ENCODE peak calls at places on chromosomes 3 and 15, in ten cellular contexts. One of them, this sample, is unnamed.
A peak's percentile ranks its signal among the peaks of the same experiment; 100 is the strongest.

GRCh38 chr3:173993299-173993698 is 595.8 kb downstream of the NLGN1 start:
- DNase-seq in EL: peak; percentile 62
- DNase-seq in ecto neural progenitor cell: no peak
- DNase-seq in substantia nigra: no peak
- DNase-seq in right cardiac atrium: no peak
- DNase-seq in activated T-helper 1 cell treated with anti-CD3 and anti-CD28 coated beads, Interleukin-2, amount 50 U/mL, for 16 hours: no peak
- DNase-seq in left ventricle myocardium superior: no peak
- DNase-seq in natural killer cell: no peak
- DNase-seq in progenitor cell of endocrine pancreas: no peak
- DNase-seq in KBM-7: peak; percentile 16
- DNase-seq in this sample: no peak

GRCh38 chr15:75033809-75034208 is 10.4 kb downstream of the PPCDC start:
- DNase-seq in EL: no peak
- DNase-seq in ecto neural progenitor cell: no peak
- DNase-seq in substantia nigra: no peak
- DNase-seq in right cardiac atrium: no peak
- DNase-seq in activated T-helper 1 cell treated with anti-CD3 and anti-CD28 coated beads, Interleukin-2, amount 50 U/mL, for 16 hours: no peak
- DNase-seq in left ventricle myocardium superior: no peak
- DNase-seq in natural killer cell: no peak
- DNase-seq in progenitor cell of endocrine pancreas: no peak
- DNase-seq in KBM-7: no peak
- DNase-seq in this sample: no peak

GRCh38 chr15:101773496-101774100 is 29.7 kb upstream of the OR4F6 start:
- DNase-seq in EL: no peak
- DNase-seq in ecto neural progenitor cell: no peak
- DNase-seq in substantia nigra: no peak
- DNase-seq in right cardiac atrium: no peak
- DNase-seq in activated T-helper 1 cell treated with anti-CD3 and anti-CD28 coated beads, Interleukin-2, amount 50 U/mL, for 16 hours: no peak
- DNase-seq in left ventricle myocardium superior: no peak
- DNase-seq in natural killer cell: no peak
- DNase-seq in progenitor cell of endocrine pancreas: no peak
- DNase-seq in KBM-7: peak; percentile 12
- DNase-seq in this sample: no peak

GRCh38 chr3:23923786-23924185 is 6.9 kb downstream of the RPL15 start:
- DNase-seq in EL: peak; percentile 50
- DNase-seq in ecto neural progenitor cell: no peak
- DNase-seq in substantia nigra: no peak
- DNase-seq in right cardiac atrium: no peak
- DNase-seq in activated T-helper 1 cell treated with anti-CD3 and anti-CD28 coated beads, Interleukin-2, amount 50 U/mL, for 16 hours: no peak
- DNase-seq in left ventricle myocardium superior: no peak
- DNase-seq in natural killer cell: no peak
- DNase-seq in progenitor cell of endocrine pancreas: no peak
- DNase-seq in KBM-7: peak; percentile 65
- DNase-seq in this sample: no peak

GRCh38 chr3:109944836-109945235 is 607.5 kb upstream of the DPPA4 start:
- DNase-seq in EL: no peak
- DNase-seq in ecto neural progenitor cell: no peak
- DNase-seq in substantia nigra: no peak
- DNase-seq in right cardiac atrium: no peak
- DNase-seq in activated T-helper 1 cell treated with anti-CD3 and anti-CD28 coated beads, Interleukin-2, amount 50 U/mL, for 16 hours: no peak
- DNase-seq in left ventricle myocardium superior: no peak
- DNase-seq in natural killer cell: no peak
- DNase-seq in progenitor cell of endocrine pancreas: no peak
- DNase-seq in KBM-7: no peak
- DNase-seq in this sample: no peak

GRCh38 chr3:10792208-10792607 is 23.8 kb upstream of the SLC6A11 start:
- DNase-seq in EL: no peak
- DNase-seq in ecto neural progenitor cell: no peak
- DNase-seq in substantia nigra: no peak
- DNase-seq in right cardiac atrium: no peak
- DNase-seq in activated T-helper 1 cell treated with anti-CD3 and anti-CD28 coated beads, Interleukin-2, amount 50 U/mL, for 16 hours: no peak
- DNase-seq in left ventricle myocardium superior: no peak
- DNase-seq in natural killer cell: no peak
- DNase-seq in progenitor cell of endocrine pancreas: no peak
- DNase-seq in KBM-7: no peak
- DNase-seq in this sample: no peak

GRCh38 chr3:124663690-124664089 is 66.6 kb upstream of the UMPS start:
- DNase-seq in EL: peak; percentile 44
- DNase-seq in ecto neural progenitor cell: no peak
- DNase-seq in substantia nigra: no peak
- DNase-seq in right cardiac atrium: no peak
- DNase-seq in activated T-helper 1 cell treated with anti-CD3 and anti-CD28 coated beads, Interleukin-2, amount 50 U/mL, for 16 hours: no peak
- DNase-seq in left ventricle myocardium superior: no peak
- DNase-seq in natural killer cell: no peak
- DNase-seq in progenitor cell of endocrine pancreas: no peak
- DNase-seq in KBM-7: no peak
- DNase-seq in this sample: no peak

GRCh38 chr3:43369404-43370345 is 83.3 kb downstream of the SNRK start:
- DNase-seq in EL: no peak
- DNase-seq in ecto neural progenitor cell: no peak
- DNase-seq in substantia nigra: no peak
- DNase-seq in right cardiac atrium: no peak
- DNase-seq in activated T-helper 1 cell treated with anti-CD3 and anti-CD28 coated beads, Interleukin-2, amount 50 U/mL, for 16 hours: no peak
- DNase-seq in left ventricle myocardium superior: no peak
- DNase-seq in natural killer cell: no peak
- DNase-seq in progenitor cell of endocrine pancreas: no peak
- DNase-seq in KBM-7: peak; percentile 75
- DNase-seq in this sample: no peak

GRCh38 chr3:171328419-171329082 is 131.7 kb downstream of the TNIK start:
- DNase-seq in EL: peak; percentile 30
- DNase-seq in ecto neural progenitor cell: no peak
- DNase-seq in substantia nigra: no peak
- DNase-seq in right cardiac atrium: no peak
- DNase-seq in activated T-helper 1 cell treated with anti-CD3 and anti-CD28 coated beads, Interleukin-2, amount 50 U/mL, for 16 hours: peak; percentile 6
- DNase-seq in left ventricle myocardium superior: peak; percentile 33
- DNase-seq in natural killer cell: peak; percentile 31
- DNase-seq in progenitor cell of endocrine pancreas: no peak
- DNase-seq in KBM-7: peak; percentile 85
- DNase-seq in this sample: no peak

GRCh38 chr15:70604671-70605070 is 158.7 kb downstream of the UACA start:
- DNase-seq in EL: peak; percentile 56
- DNase-seq in ecto neural progenitor cell: no peak
- DNase-seq in substantia nigra: peak; percentile 49
- DNase-seq in right cardiac atrium: no peak
- DNase-seq in activated T-helper 1 cell treated with anti-CD3 and anti-CD28 coated beads, Interleukin-2, amount 50 U/mL, for 16 hours: no peak
- DNase-seq in left ventricle myocardium superior: no peak
- DNase-seq in natural killer cell: no peak
- DNase-seq in progenitor cell of endocrine pancreas: no peak
- DNase-seq in KBM-7: no peak
- DNase-seq in this sample: no peak

GRCh38 chr3:46668591-46668990 is 24.9 kb downstream of the ALS2CL start:
- DNase-seq in EL: no peak
- DNase-seq in ecto neural progenitor cell: no peak
- DNase-seq in substantia nigra: no peak
- DNase-seq in right cardiac atrium: no peak
- DNase-seq in activated T-helper 1 cell treated with anti-CD3 and anti-CD28 coated beads, Interleukin-2, amount 50 U/mL, for 16 hours: peak; percentile 2
- DNase-seq in left ventricle myocardium superior: peak; percentile 23
- DNase-seq in natural killer cell: no peak
- DNase-seq in progenitor cell of endocrine pancreas: no peak
- DNase-seq in KBM-7: no peak
- DNase-seq in this sample: no peak

GRCh38 chr3:46500631-46501377 is 3.0 kb downstream of the RTP3 start:
- DNase-seq in EL: peak; percentile 57
- DNase-seq in ecto neural progenitor cell: no peak
- DNase-seq in substantia nigra: no peak
- DNase-seq in right cardiac atrium: no peak
- DNase-seq in activated T-helper 1 cell treated with anti-CD3 and anti-CD28 coated beads, Interleukin-2, amount 50 U/mL, for 16 hours: no peak
- DNase-seq in left ventricle myocardium superior: no peak
- DNase-seq in natural killer cell: no peak
- DNase-seq in progenitor cell of endocrine pancreas: no peak
- DNase-seq in KBM-7: no peak
- DNase-seq in this sample: no peak

GRCh38 chr15:41603941-41604660 is 45.1 kb downstream of the TYRO3 start:
- DNase-seq in EL: peak; percentile 84
- DNase-seq in ecto neural progenitor cell: peak; percentile 74
- DNase-seq in substantia nigra: peak; percentile 67
- DNase-seq in right cardiac atrium: peak; percentile 68
- DNase-seq in activated T-helper 1 cell treated with anti-CD3 and anti-CD28 coated beads, Interleukin-2, amount 50 U/mL, for 16 hours: no peak
- DNase-seq in left ventricle myocardium superior: peak; percentile 67
- DNase-seq in natural killer cell: peak; percentile 30
- DNase-seq in progenitor cell of endocrine pancreas: peak; percentile 41
- DNase-seq in KBM-7: peak; percentile 75
- DNase-seq in this sample: peak; percentile 46

GRCh38 chr3:9901967-9902366 is 681 bp upstream of the IL17RE start:
- DNase-seq in EL: no peak
- DNase-seq in ecto neural progenitor cell: no peak
- DNase-seq in substantia nigra: no peak
- DNase-seq in right cardiac atrium: no peak
- DNase-seq in activated T-helper 1 cell treated with anti-CD3 and anti-CD28 coated beads, Interleukin-2, amount 50 U/mL, for 16 hours: no peak
- DNase-seq in left ventricle myocardium superior: no peak
- DNase-seq in natural killer cell: no peak
- DNase-seq in progenitor cell of endocrine pancreas: no peak
- DNase-seq in KBM-7: peak; percentile 89
- DNase-seq in this sample: no peak

This sample was measured in left ventricle myocardium inferior.